ENCODE peak calls at places on chromosomes 5 and 9, in five cellular contexts. One of them, this sample, is unnamed.

GRCh38 chr9:116998305-116998704 is 311.2 kb downstream of the TRIM32 start:
- DNase-seq in endothelial cell of umbilical vein: no peak
- DNase-seq in tibial nerve: no peak
- DNase-seq in right lobe of liver: no peak
- DNase-seq in body of pancreas: no peak
- DNase-seq in this sample: no peak

GRCh38 chr5:110458313-110458712 is 268.2 kb downstream of the TMEM232 start:
- DNase-seq in right lobe of liver: no peak
- DNase-seq in endothelial cell of umbilical vein: no peak
- DNase-seq in tibial nerve: no peak
- DNase-seq in body of pancreas: no peak
- DNase-seq in this sample: no peak

GRCh38 chr5:76099286-76099702 is 16.1 kb downstream of the SV2C start:
- DNase-seq in tibial nerve: no peak
- DNase-seq in endothelial cell of umbilical vein: no peak
- DNase-seq in body of pancreas: no peak
- DNase-seq in right lobe of liver: no peak
- DNase-seq in this sample: no peak

GRCh38 chr5:134592141-134592746 is 40.4 kb downstream of the SAR1B start:
- DNase-seq in endothelial cell of umbilical vein: peak; percentile 16
- DNase-seq in right lobe of liver: no peak
- DNase-seq in body of pancreas: no peak
- DNase-seq in tibial nerve: no peak
- DNase-seq in this sample: no peak

GRCh38 chr5:126274396-126274795 is 148.8 kb upstream of the GRAMD2B start:
- DNase-seq in body of pancreas: peak; percentile 7
- DNase-seq in tibial nerve: no peak
- DNase-seq in right lobe of liver: no peak
- DNase-seq in endothelial cell of umbilical vein: no peak
- DNase-seq in this sample: no peak

GRCh38 chr5:89711526-89711925 is 698.0 kb downstream of the CETN3 start:
- DNase-seq in endothelial cell of umbilical vein: no peak
- DNase-seq in body of pancreas: no peak
- DNase-seq in tibial nerve: no peak
- DNase-seq in right lobe of liver: no peak
- DNase-seq in this sample: no peak

GRCh38 chr5:121634946-121635345 is 216.7 kb upstream of the FTMT start:
- DNase-seq in endothelial cell of umbilical vein: no peak
- DNase-seq in right lobe of liver: no peak
- DNase-seq in body of pancreas: no peak
- DNase-seq in tibial nerve: no peak
- DNase-seq in this sample: no peak

GRCh38 chr5:76692274-76692540 is 23.7 kb upstream of the F2R start:
- DNase-seq in endothelial cell of umbilical vein: no peak
- DNase-seq in body of pancreas: no peak
- DNase-seq in tibial nerve: no peak
- DNase-seq in right lobe of liver: no peak
- DNase-seq in this sample: no peak

GRCh38 chr5:88661870-88662207 is 221.1 kb downstream of the MEF2C start:
- DNase-seq in tibial nerve: no peak
- DNase-seq in body of pancreas: no peak
- DNase-seq in endothelial cell of umbilical vein: no peak
- DNase-seq in right lobe of liver: no peak
- DNase-seq in this sample: no peak

GRCh38 chr5:56003179-56003578 is 8.4 kb upstream of the IL6ST start:
- DNase-seq in tibial nerve: no peak
- DNase-seq in body of pancreas: peak; percentile 87
- DNase-seq in right lobe of liver: peak; percentile 58
- DNase-seq in endothelial cell of umbilical vein: no peak
- DNase-seq in this sample: peak; percentile 63

GRCh38 chr5:141637693-141638419 is 1.1 kb downstream of the RELL2 start:
- DNase-seq in tibial nerve: peak; percentile 17
- DNase-seq in endothelial cell of umbilical vein: peak; percentile 63
- DNase-seq in right lobe of liver: peak; percentile 69
- DNase-seq in body of pancreas: peak; percentile 62
- DNase-seq in this sample: no peak

GRCh38 chr5:78526049-78526525 is 122.5 kb downstream of the LHFPL2 start:
- DNase-seq in body of pancreas: no peak
- DNase-seq in endothelial cell of umbilical vein: peak; percentile 93
- DNase-seq in right lobe of liver: no peak
- DNase-seq in tibial nerve: no peak
- DNase-seq in this sample: no peak

GRCh38 chr9:21559402-21560280 is 77.5 kb upstream of the IFNE start:
- DNase-seq in endothelial cell of umbilical vein: peak; percentile 68
- DNase-seq in right lobe of liver: peak; percentile 32
- DNase-seq in body of pancreas: peak; percentile 66
- DNase-seq in tibial nerve: no peak
- DNase-seq in this sample: peak; percentile 72

GRCh38 chr9:137387034-137387890 is 35.7 kb downstream of the EXD3 start:
- DNase-seq in body of pancreas: no peak
- DNase-seq in tibial nerve: no peak
- DNase-seq in right lobe of liver: no peak
- DNase-seq in endothelial cell of umbilical vein: peak; percentile 80
- DNase-seq in this sample: no peak

GRCh38 chr5:178483620-178484019 is 106.6 kb downstream of the COL23A1 start:
- DNase-seq in body of pancreas: peak; percentile 20
- DNase-seq in right lobe of liver: no peak
- DNase-seq in tibial nerve: peak; percentile 16
- DNase-seq in endothelial cell of umbilical vein: no peak
- DNase-seq in this sample: no peak

GRCh38 chr5:93886917-93887361 is 145.5 kb upstream of the POU5F2 start:
- DNase-seq in body of pancreas: no peak
- DNase-seq in endothelial cell of umbilical vein: peak; percentile 23
- DNase-seq in right lobe of liver: no peak
- DNase-seq in tibial nerve: no peak
- DNase-seq in this sample: no peak

GRCh38 chr9:5778799-5779198 is 54.1 kb downstream of the ERMP1 start:
- DNase-seq in body of pancreas: no peak
- DNase-seq in endothelial cell of umbilical vein: no peak
- DNase-seq in tibial nerve: no peak
- DNase-seq in right lobe of liver: no peak
- DNase-seq in this sample: no peak

GRCh38 chr5:59491944-59492343 is 401.6 kb downstream of the PDE4D start:
- DNase-seq in body of pancreas: no peak
- DNase-seq in endothelial cell of umbilical vein: no peak
- DNase-seq in right lobe of liver: no peak
- DNase-seq in tibial nerve: no peak
- DNase-seq in this sample: no peak

GRCh38 chr5:170216262-170216864 is 16.4 kb upstream of the C5orf58 start:
- DNase-seq in body of pancreas: no peak
- DNase-seq in right lobe of liver: no peak
- DNase-seq in endothelial cell of umbilical vein: peak; percentile 73
- DNase-seq in tibial nerve: no peak
- DNase-seq in this sample: no peak

GRCh38 chr5:135386096-135386495 is 12.9 kb downstream of the MACROH2A1 start:
- DNase-seq in right lobe of liver: no peak
- DNase-seq in tibial nerve: no peak
- DNase-seq in body of pancreas: no peak
- DNase-seq in endothelial cell of umbilical vein: peak; percentile 67
- DNase-seq in this sample: no peak

GRCh38 chr5:154444559-154445421 is 1.0 kb upstream of the SAP30L start:
- DNase-seq in tibial nerve: peak; percentile 17
- DNase-seq in endothelial cell of umbilical vein: peak; percentile 37
- DNase-seq in right lobe of liver: peak; percentile 25
- DNase-seq in body of pancreas: peak; percentile 16
- DNase-seq in this sample: no peak

GRCh38 chr5:116478461-116478860 is 96.2 kb downstream of the SEMA6A start:
- DNase-seq in body of pancreas: no peak
- DNase-seq in tibial nerve: no peak
- DNase-seq in endothelial cell of umbilical vein: no peak
- DNase-seq in right lobe of liver: no peak
- DNase-seq in this sample: no peak

DNA sequence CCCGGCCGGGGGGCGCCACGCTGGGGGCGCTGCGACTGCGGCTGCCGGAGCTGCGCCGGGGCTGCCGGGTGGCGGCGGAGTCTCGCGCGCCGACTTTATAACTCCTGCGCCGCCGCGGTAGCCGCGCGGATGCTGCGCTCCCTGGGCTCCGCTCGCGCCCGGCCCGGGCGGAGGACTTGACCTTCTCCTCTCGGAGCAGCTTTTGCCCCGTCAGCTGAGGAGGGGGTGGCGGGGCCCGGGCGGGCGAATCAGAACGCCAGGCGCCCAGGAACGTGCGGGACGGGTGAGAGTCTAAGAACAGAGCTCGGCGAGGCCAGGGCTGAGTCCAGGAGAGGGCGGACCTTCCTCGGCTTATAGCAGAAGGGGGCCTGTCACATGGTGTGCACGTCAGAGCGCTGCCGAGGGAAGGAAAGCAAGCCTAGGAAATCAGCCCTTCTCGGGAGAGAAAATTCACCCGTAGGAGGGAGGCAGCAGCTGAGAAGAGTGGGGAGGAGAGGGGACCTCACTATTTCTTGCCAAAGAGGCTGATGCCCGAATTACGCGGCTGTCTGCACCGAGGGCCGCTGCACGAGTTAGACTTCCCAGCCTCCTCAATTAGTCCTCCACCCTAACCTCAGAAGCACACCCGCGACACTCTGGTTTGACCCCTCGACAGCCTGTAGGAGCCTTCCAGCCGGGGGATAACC is at the start of gene FOXD1:
- DNase-seq in body of pancreas: peak; percentile 60
- DNase-seq in tibial nerve: peak; percentile 93
- DNase-seq in endothelial cell of umbilical vein: peak; percentile 66
- DNase-seq in right lobe of liver: peak; percentile 57
- DNase-seq in this sample: no peak
- TF ChIP-seq POLR2A in body of pancreas: no peak
- TF ChIP-seq POLR2A in tibial nerve: peak; percentile 89
- TF ChIP-seq POLR2A in endothelial cell of umbilical vein: no peak
- TF ChIP-seq POLR2A in right lobe of liver: no peak
- TF ChIP-seq POLR2A in this sample: no peak

GRCh38 chr5:188488-189481 is 2.5 kb upstream of the LRRC14B start:
- DNase-seq in tibial nerve: peak; percentile 83
- DNase-seq in endothelial cell of umbilical vein: peak; percentile 76
- DNase-seq in right lobe of liver: peak; percentile 88
- DNase-seq in body of pancreas: peak; percentile 89
- DNase-seq in this sample: peak; percentile 91
- H3K4me3 ChIP-seq in tibial nerve: no peak overlapping the region
- H3K4me3 ChIP-seq in endothelial cell of umbilical vein: no peak overlapping the region
- H3K4me3 ChIP-seq in right lobe of liver: no peak overlapping the region
- H3K4me3 ChIP-seq in body of pancreas: no peak overlapping the region
- H3K4me3 ChIP-seq in this sample: peak overlapping the region; percentile 24

GRCh38 chr9:92639791-92640271 is 30.1 kb downstream of the IPPK start:
- DNase-seq in body of pancreas: no peak
- DNase-seq in endothelial cell of umbilical vein: no peak
- DNase-seq in tibial nerve: no peak
- DNase-seq in right lobe of liver: no peak
- DNase-seq in this sample: peak; percentile 53
- H3K36me3 ChIP-seq in body of pancreas: no peaks in the 10 kb centered on the region
- H3K36me3 ChIP-seq in endothelial cell of umbilical vein: peaks cover 49% of the 10 kb centered on the region
- H3K36me3 ChIP-seq in tibial nerve: peaks cover 100% of the 10 kb centered on the region
- H3K36me3 ChIP-seq in right lobe of liver: no peaks in the 10 kb centered on the region
- H3K36me3 ChIP-seq in this sample: peaks cover 97% of the 10 kb centered on the region

GRCh38 chr9:125650271-125650737 is 56.7 kb downstream of the MAPKAP1 start:
- DNase-seq in right lobe of liver: no peak
- DNase-seq in tibial nerve: no peak
- DNase-seq in body of pancreas: no peak
- DNase-seq in endothelial cell of umbilical vein: peak; percentile 36
- DNase-seq in this sample: no peak
- TF ChIP-seq POLR2A in right lobe of liver: no peak
- TF ChIP-seq POLR2A in tibial nerve: no peak
- TF ChIP-seq POLR2A in body of pancreas: no peak
- TF ChIP-seq POLR2A in endothelial cell of umbilical vein: no peak
- TF ChIP-seq POLR2A in this sample: no peak

DNA sequence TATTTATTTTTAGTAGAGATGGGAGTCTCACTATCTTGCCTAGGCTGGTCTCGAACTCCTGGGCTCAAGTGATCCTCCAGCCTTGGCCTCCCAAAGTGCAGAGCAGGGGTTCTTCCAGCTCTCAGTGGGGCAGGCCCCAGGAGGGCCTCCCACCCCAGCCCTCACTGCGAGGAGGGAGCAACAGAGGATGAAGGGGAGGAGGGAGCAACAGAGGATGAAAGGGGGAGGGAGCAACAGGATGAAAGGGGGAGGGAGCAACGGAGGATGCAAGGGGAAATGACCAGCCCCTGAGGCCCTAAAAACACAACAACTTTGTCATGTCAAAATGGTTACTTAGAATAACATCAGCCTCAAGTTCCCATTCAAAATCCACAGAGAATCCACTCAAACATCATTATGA is 10.0 kb downstream of the TRIM14 start:
- DNase-seq in endothelial cell of umbilical vein: no peak
- DNase-seq in right lobe of liver: no peak
- DNase-seq in body of pancreas: no peak
- DNase-seq in tibial nerve: no peak
- DNase-seq in this sample: peak; percentile 31
- H3K4me3 ChIP-seq in endothelial cell of umbilical vein: no peak overlapping the region
- H3K4me3 ChIP-seq in right lobe of liver: no peak overlapping the region
- H3K4me3 ChIP-seq in body of pancreas: no peak overlapping the region
- H3K4me3 ChIP-seq in tibial nerve: no peak overlapping the region
- H3K4me3 ChIP-seq in this sample: no peak overlapping the region

GRCh38 chr9:113184089-113184488 is 33.3 kb downstream of the SLC31A2 start:
- DNase-seq in body of pancreas: no peak
- DNase-seq in tibial nerve: no peak
- DNase-seq in endothelial cell of umbilical vein: no peak
- DNase-seq in right lobe of liver: no peak
- DNase-seq in this sample: no peak

GRCh38 chr9:113181165-113181564 is 30.4 kb downstream of the SLC31A2 start:
- DNase-seq in tibial nerve: no peak
- DNase-seq in endothelial cell of umbilical vein: no peak
- DNase-seq in right lobe of liver: no peak
- DNase-seq in body of pancreas: no peak
- DNase-seq in this sample: no peak

GRCh38 chr9:113176748-113177147 is 25.9 kb downstream of the SLC31A2 start:
- DNase-seq in body of pancreas: no peak
- DNase-seq in endothelial cell of umbilical vein: no peak
- DNase-seq in right lobe of liver: no peak
- DNase-seq in tibial nerve: no peak
- DNase-seq in this sample: no peak

GRCh38 chr9:113178087-113178486 is 27.3 kb downstream of the SLC31A2 start:
- DNase-seq in right lobe of liver: no peak
- DNase-seq in endothelial cell of umbilical vein: no peak
- DNase-seq in tibial nerve: no peak
- DNase-seq in body of pancreas: no peak
- DNase-seq in this sample: no peak

DNA sequence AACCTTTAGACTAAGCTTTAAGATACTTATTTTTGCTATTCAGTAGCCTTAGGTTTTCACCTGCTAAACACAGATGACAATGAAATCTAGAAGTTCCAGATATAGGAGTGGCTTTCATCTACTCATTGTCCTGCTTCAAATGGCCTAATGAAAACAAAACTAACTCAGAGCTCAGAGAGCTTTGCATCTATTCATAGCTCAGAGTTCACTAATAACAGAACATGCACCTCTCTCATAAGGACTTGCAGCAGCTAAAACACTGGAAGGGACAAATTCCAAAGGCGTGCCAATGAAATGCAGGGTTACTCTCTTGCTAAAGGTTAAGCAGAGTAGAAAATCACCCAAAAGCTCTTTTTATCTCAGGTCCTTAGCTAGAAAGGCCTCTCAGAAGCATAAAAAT is 29.0 kb downstream of the SLC31A2 start:
- DNase-seq in tibial nerve: no peak
- DNase-seq in endothelial cell of umbilical vein: no peak
- DNase-seq in body of pancreas: no peak
- DNase-seq in right lobe of liver: no peak
- DNase-seq in this sample: no peak
- H3K36me3 ChIP-seq in tibial nerve: peaks cover 96% of the 10 kb centered on the region
- H3K36me3 ChIP-seq in endothelial cell of umbilical vein: peaks cover 33% of the 10 kb centered on the region
- H3K36me3 ChIP-seq in body of pancreas: peaks cover 5% of the 10 kb centered on the region
- H3K36me3 ChIP-seq in right lobe of liver: no peaks in the 10 kb centered on the region
- H3K36me3 ChIP-seq in this sample: peaks cover 89% of the 10 kb centered on the region